ENCODE peak calls at places on chromosomes 3 and 15, in ten cellular contexts. A, Y, O, Q, G, B, Z, D, N and F are unnamed samples.
A peak's percentile ranks its signal among the peaks of the same experiment; 100 is the strongest.

GRCh38 chr15:51286816-51287215 is 51.6 kb downstream of the CYP19A1 start:
- DNase-seq in A (no peak), Y (no peak), O (no peak), Q (no peak), G (no peak), B (no peak), Z (no peak), D (no peak), N (no peak), F (peak; percentile 13)

GRCh38 chr3:109819786-109820185 is 482.4 kb upstream of the DPPA4 start:
- DNase-seq in A (no peak), Y (no peak), O (no peak), Q (no peak), G (no peak), B (no peak), Z (no peak), D (no peak), N (no peak), F (no peak)

GRCh38 chr3:18234717-18235335 is 190.3 kb downstream of the SATB1 start:
- DNase-seq in A (peak; percentile 21), Y (no peak), O (no peak), Q (no peak), G (no peak), B (no peak), Z (no peak), D (no peak), N (no peak), F (no peak)

GRCh38 chr3:36461588-36461987 is 81.3 kb downstream of the STAC start:
- DNase-seq in A (peak; percentile 15), Y (no peak), O (peak; percentile 5), Q (no peak), G (no peak), B (peak; percentile 32), Z (no peak), D (no peak), N (no peak), F (no peak)

GRCh38 chr15:35657679-35658201 is 111.8 kb upstream of the DPH6 start:
- DNase-seq in A (peak; percentile 16), Y (no peak), O (peak; percentile 43), Q (no peak), G (no peak), B (no peak), Z (no peak), D (no peak), N (no peak), F (no peak)

GRCh38 chr3:175716451-175716850 is 857.3 kb downstream of the NAALADL2 start:
- DNase-seq in A (no peak), Y (no peak), O (peak; percentile 61), Q (no peak), G (no peak), B (no peak), Z (no peak), D (no peak), N (no peak), F (no peak)

GRCh38 chr15:81189583-81190283 is 6.9 kb upstream of the IL16 start:
- DNase-seq in A (peak; percentile 98), Y (no peak), O (peak; percentile 99), Q (no peak), G (no peak), B (no peak), Z (no peak), D (no peak), N (peak; percentile 99), F (no peak)

GRCh38 chr3:46368569-46368968 is 2.2 kb upstream of the CCR5 start:
- DNase-seq in A (peak; percentile 18), Y (peak; percentile 65), O (no peak), Q (no peak), G (peak; percentile 35), B (no peak), Z (peak; percentile 83), D (peak; percentile 93), N (no peak), F (peak; percentile 35)

GRCh38 chr3:126118591-126118990 is 34.7 kb upstream of the SLC41A3 start:
- DNase-seq in A (no peak), Y (peak; percentile 60), O (no peak), Q (no peak), G (no peak), B (no peak), Z (no peak), D (no peak), N (no peak), F (no peak)

GRCh38 chr3:16794251-16794650 is 90.5 kb upstream of the PLCL2 start:
- DNase-seq in A (no peak), Y (no peak), O (no peak), Q (no peak), G (no peak), B (no peak), Z (no peak), D (no peak), N (no peak), F (no peak)

GRCh38 chr3:69784854-69785523 is 45.7 kb downstream of the MITF start:
- DNase-seq in A (peak; percentile 70), Y (peak; percentile 84), O (peak; percentile 83), Q (no peak), G (no peak), B (peak; percentile 85), Z (peak; percentile 45), D (no peak), N (peak; percentile 42), F (no peak)

GRCh38 chr3:171328419-171329082 is 131.7 kb downstream of the TNIK start:
- DNase-seq in A (peak; percentile 47), Y (no peak), O (no peak), Q (peak; percentile 47), G (peak; percentile 35), B (no peak), Z (no peak), D (peak; percentile 78), N (no peak), F (peak; percentile 25)

GRCh38 chr3:10206166-10206511 is 41.4 kb downstream of the IRAK2 start:
- DNase-seq in A (no peak), Y (no peak), O (no peak), Q (no peak), G (no peak), B (no peak), Z (no peak), D (no peak), N (no peak), F (no peak)

GRCh38 chr3:124032351-124032880 is 40.5 kb upstream of the ROPN1 start:
- DNase-seq in A (peak; percentile 58), Y (no peak), O (no peak), Q (no peak), G (no peak), B (no peak), Z (peak; percentile 70), D (no peak), N (no peak), F (peak; percentile 71)

GRCh38 chr3:10531031-10531430 is 25.6 kb upstream of the ATP2B2 start:
- DNase-seq in A (no peak), Y (peak; percentile 76), O (no peak), Q (no peak), G (no peak), B (no peak), Z (no peak), D (no peak), N (no peak), F (no peak)

GRCh38 chr15:38460543-38460942 is 6.6 kb downstream of the FAM98B start:
- DNase-seq in A (no peak), Y (no peak), O (no peak), Q (no peak), G (no peak), B (no peak), Z (no peak), D (no peak), N (no peak), F (no peak)

GRCh38 chr15:64344651-64345262 is 11.2 kb downstream of the CSNK1G1 start:
- DNase-seq in A (peak; percentile 35), Y (no peak), O (peak; percentile 26), Q (no peak), G (no peak), B (no peak), Z (no peak), D (no peak), N (no peak), F (no peak)

GRCh38 chr3:98188553-98188952 is 22.1 kb downstream of the OR5H15 start:
- DNase-seq in A (no peak), Y (no peak), O (no peak), Q (peak; percentile 62), G (peak; percentile 38), B (no peak), Z (peak; percentile 32), D (peak; percentile 86), N (no peak), F (peak; percentile 25)

GRCh38 chr15:39125904-39126303 is 455.0 kb upstream of the THBS1 start:
- DNase-seq in A (peak; percentile 69), Y (no peak), O (peak; percentile 68), Q (peak; percentile 70), G (no peak), B (peak; percentile 29), Z (peak; percentile 13), D (peak; percentile 59), N (no peak), F (peak; percentile 1)

GRCh38 chr15:31811641-31812040 is 218.7 kb upstream of the CHRNA7 start:
- DNase-seq in A (no peak), Y (no peak), O (no peak), Q (no peak), G (no peak), B (no peak), Z (peak; percentile 77), D (no peak), N (no peak), F (peak; percentile 86)

GRCh38 chr3:112092439-112093179 is 6.4 kb downstream of the C3orf52 start:
- DNase-seq in A (peak; percentile 83), Y (no peak), O (peak; percentile 37), Q (peak; percentile 38), G (no peak), B (peak; percentile 83), Z (no peak), D (no peak), N (no peak), F (no peak)

GRCh38 chr3:136074546-136074945 is 109.0 kb downstream of the PPP2R3A start:
- DNase-seq in A (peak; percentile 23), Y (no peak), O (peak; percentile 68), Q (no peak), G (no peak), B (no peak), Z (no peak), D (no peak), N (no peak), F (no peak)

GRCh38 chr3:134597390-134597975 is 53.3 kb downstream of the KY start:
- DNase-seq in A (peak; percentile 13), Y (no peak), O (no peak), Q (no peak), G (no peak), B (peak; percentile 52), Z (no peak), D (no peak), N (no peak), F (no peak)

GRCh38 chr15:52193791-52194190 is 2.6 kb upstream of the GNB5 start:
- DNase-seq in A (no peak), Y (peak; percentile 3), O (peak; percentile 23), Q (no peak), G (no peak), B (no peak), Z (no peak), D (no peak), N (no peak), F (no peak)

GRCh38 chr3:194160158-194160557 is 24.2 kb downstream of the HES1 start:
- DNase-seq in A (no peak), Y (no peak), O (no peak), Q (no peak), G (no peak), B (no peak), Z (no peak), D (no peak), N (no peak), F (no peak)

GRCh38 chr3:50676031-50676705 is 1.4 kb downstream of the DOCK3 start:
- DNase-seq in A (no peak), Y (no peak), O (no peak), Q (no peak), G (no peak), B (no peak), Z (no peak), D (no peak), N (no peak), F (peak; percentile 12)

GRCh38 chr3:60064210-60065178 is 1014.7 kb upstream of the CFAP20DC start:
- DNase-seq in A (no peak), Y (no peak), O (peak; percentile 61), Q (no peak), G (no peak), B (peak; percentile 28), Z (peak; percentile 21), D (peak; percentile 23), N (peak; percentile 18), F (no peak)

GRCh38 chr3:171729452-171730334 is 80.6 kb downstream of the PLD1 start:
- DNase-seq in A (no peak), Y (no peak), O (no peak), Q (no peak), G (no peak), B (no peak), Z (no peak), D (no peak), N (no peak), F (no peak)